ENCODE peak calls at places on chromosomes 6 and 20, in eight cellular contexts. One of them, this sample, is unnamed.

GRCh38 chr20:6492396-6493055 is 275.0 kb upstream of the BMP2 start:
- DNase-seq in OCI-LY7: no peak
- DNase-seq in endothelial cell of umbilical vein: peak
- DNase-seq in H9: peak
- DNase-seq in MM.1S: peak
- DNase-seq in IMR-90: peak
- DNase-seq in osteoblast: no peak
- DNase-seq in SK-N-SH: no peak
- DNase-seq in this sample: no peak

GRCh38 chr6:10154251-10154650 is 260.6 kb downstream of the TFAP2A start:
- DNase-seq in OCI-LY7: no peak
- DNase-seq in endothelial cell of umbilical vein: no peak
- DNase-seq in H9: no peak
- DNase-seq in MM.1S: no peak
- DNase-seq in IMR-90: no peak
- DNase-seq in osteoblast: no peak
- DNase-seq in SK-N-SH: no peak
- DNase-seq in this sample: no peak

GRCh38 chr6:33815854-33816253 is 12.1 kb upstream of the MLN start:
- DNase-seq in OCI-LY7: peak
- DNase-seq in endothelial cell of umbilical vein: peak
- DNase-seq in H9: peak
- DNase-seq in MM.1S: no peak
- DNase-seq in IMR-90: no peak
- DNase-seq in osteoblast: peak
- DNase-seq in SK-N-SH: peak
- DNase-seq in this sample: peak

GRCh38 chr6:19193624-19194023 is 643.5 kb upstream of the ID4 start:
- DNase-seq in OCI-LY7: no peak
- DNase-seq in endothelial cell of umbilical vein: no peak
- DNase-seq in H9: no peak
- DNase-seq in MM.1S: no peak
- DNase-seq in IMR-90: no peak
- DNase-seq in osteoblast: no peak
- DNase-seq in SK-N-SH: no peak
- DNase-seq in this sample: no peak

GRCh38 chr6:91487729-91488392 is 901.0 kb upstream of the MAP3K7 start:
- DNase-seq in OCI-LY7: no peak
- DNase-seq in endothelial cell of umbilical vein: no peak
- DNase-seq in H9: no peak
- DNase-seq in MM.1S: no peak
- DNase-seq in IMR-90: no peak
- DNase-seq in osteoblast: no peak
- DNase-seq in SK-N-SH: no peak
- DNase-seq in this sample: no peak

GRCh38 chr6:158213925-158214674 is 46.0 kb downstream of the GTF2H5 start:
- DNase-seq in OCI-LY7: peak
- DNase-seq in endothelial cell of umbilical vein: peak
- DNase-seq in H9: peak
- DNase-seq in MM.1S: peak
- DNase-seq in IMR-90: peak
- DNase-seq in osteoblast: peak
- DNase-seq in SK-N-SH: peak
- DNase-seq in this sample: peak

GRCh38 chr6:6785163-6785521 is 196.6 kb downstream of the LY86 start:
- DNase-seq in OCI-LY7: no peak
- DNase-seq in endothelial cell of umbilical vein: no peak
- DNase-seq in H9: no peak
- DNase-seq in MM.1S: no peak
- DNase-seq in IMR-90: no peak
- DNase-seq in osteoblast: no peak
- DNase-seq in SK-N-SH: no peak
- DNase-seq in this sample: no peak

GRCh38 chr6:56387621-56388413 is 140.4 kb upstream of the COL21A1 start:
- DNase-seq in OCI-LY7: no peak
- DNase-seq in endothelial cell of umbilical vein: no peak
- DNase-seq in H9: no peak
- DNase-seq in MM.1S: no peak
- DNase-seq in IMR-90: no peak
- DNase-seq in osteoblast: no peak
- DNase-seq in SK-N-SH: no peak
- DNase-seq in this sample: no peak

GRCh38 chr6:137832110-137832509 is 34.9 kb upstream of the TNFAIP3 start:
- DNase-seq in OCI-LY7: no peak
- DNase-seq in endothelial cell of umbilical vein: no peak
- DNase-seq in H9: no peak
- DNase-seq in MM.1S: no peak
- DNase-seq in IMR-90: peak
- DNase-seq in osteoblast: peak
- DNase-seq in SK-N-SH: no peak
- DNase-seq in this sample: no peak

GRCh38 chr6:168916576-168917207 is 337.0 kb downstream of the THBS2 start:
- DNase-seq in OCI-LY7: no peak
- DNase-seq in endothelial cell of umbilical vein: no peak
- DNase-seq in H9: no peak
- DNase-seq in MM.1S: no peak
- DNase-seq in IMR-90: no peak
- DNase-seq in osteoblast: peak
- DNase-seq in SK-N-SH: no peak
- DNase-seq in this sample: no peak

GRCh38 chr6:43476744-43477143 is 626 bp upstream of the TJAP1 start:
- DNase-seq in OCI-LY7: peak
- DNase-seq in endothelial cell of umbilical vein: no peak
- DNase-seq in H9: no peak
- DNase-seq in MM.1S: peak
- DNase-seq in IMR-90: no peak
- DNase-seq in osteoblast: no peak
- DNase-seq in SK-N-SH: no peak
- DNase-seq in this sample: no peak

GRCh38 chr6:46757206-46757564 is 10.5 kb downstream of the ANKRD66 start:
- DNase-seq in OCI-LY7: no peak
- DNase-seq in endothelial cell of umbilical vein: no peak
- DNase-seq in H9: no peak
- DNase-seq in MM.1S: no peak
- DNase-seq in IMR-90: no peak
- DNase-seq in osteoblast: no peak
- DNase-seq in SK-N-SH: no peak
- DNase-seq in this sample: no peak

GRCh38 chr20:23156170-23156841 is 70.2 kb upstream of the CD93 start:
- DNase-seq in OCI-LY7: no peak
- DNase-seq in endothelial cell of umbilical vein: peak
- DNase-seq in H9: peak
- DNase-seq in MM.1S: no peak
- DNase-seq in IMR-90: peak
- DNase-seq in osteoblast: peak
- DNase-seq in SK-N-SH: no peak
- DNase-seq in this sample: no peak

GRCh38 chr6:42932412-42932811 is 3.1 kb downstream of the CNPY3 start:
- DNase-seq in OCI-LY7: no peak
- DNase-seq in endothelial cell of umbilical vein: no peak
- DNase-seq in H9: no peak
- DNase-seq in MM.1S: no peak
- DNase-seq in IMR-90: no peak
- DNase-seq in osteoblast: peak
- DNase-seq in SK-N-SH: no peak
- DNase-seq in this sample: no peak

GRCh38 chr6:45655630-45656422 is 278.1 kb upstream of the SUPT3H start:
- DNase-seq in OCI-LY7: no peak
- DNase-seq in endothelial cell of umbilical vein: peak
- DNase-seq in H9: no peak
- DNase-seq in MM.1S: no peak
- DNase-seq in IMR-90: peak
- DNase-seq in osteoblast: peak
- DNase-seq in SK-N-SH: no peak
- DNase-seq in this sample: no peak

DNA sequence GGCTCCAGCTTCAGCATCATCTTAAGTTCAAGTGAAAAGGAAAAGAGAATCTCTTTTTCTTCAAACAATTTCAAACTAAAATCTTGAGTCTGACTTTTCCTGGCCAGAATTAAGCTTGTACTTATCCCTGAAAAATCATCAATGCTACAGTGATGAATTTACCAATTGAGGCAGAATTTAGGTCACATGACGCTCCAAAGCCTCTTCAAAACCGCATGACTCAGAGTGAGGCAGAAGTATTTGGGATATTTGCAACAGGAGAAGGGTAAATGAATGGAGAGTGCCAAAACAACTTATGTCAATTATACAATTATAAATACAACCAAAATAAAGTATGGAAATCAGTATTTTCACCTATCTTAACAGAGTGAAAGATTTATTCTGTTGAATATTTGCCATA is 515.5 kb downstream of the COL12A1 start:
- DNase-seq in OCI-LY7: no peak
- DNase-seq in endothelial cell of umbilical vein: no peak
- DNase-seq in H9: no peak
- DNase-seq in MM.1S: no peak
- DNase-seq in IMR-90: peak
- DNase-seq in osteoblast: no peak
- DNase-seq in SK-N-SH: no peak
- DNase-seq in this sample: no peak
- H2AFZ ChIP-seq in OCI-LY7: no peak
- H2AFZ ChIP-seq in endothelial cell of umbilical vein: no peak
- H2AFZ ChIP-seq in H9: no peak
- H2AFZ ChIP-seq in MM.1S: no peak
- H2AFZ ChIP-seq in IMR-90: no peak
- H2AFZ ChIP-seq in osteoblast: no peak
- H2AFZ ChIP-seq in SK-N-SH: no peak
- H2AFZ ChIP-seq in this sample: no peak

GRCh38 chr6:67003844-67004243 is 1296.8 kb upstream of the EYS start:
- DNase-seq in OCI-LY7: no peak
- DNase-seq in endothelial cell of umbilical vein: no peak
- DNase-seq in H9: no peak
- DNase-seq in MM.1S: no peak
- DNase-seq in IMR-90: no peak
- DNase-seq in osteoblast: no peak
- DNase-seq in SK-N-SH: no peak
- DNase-seq in this sample: no peak

DNA sequence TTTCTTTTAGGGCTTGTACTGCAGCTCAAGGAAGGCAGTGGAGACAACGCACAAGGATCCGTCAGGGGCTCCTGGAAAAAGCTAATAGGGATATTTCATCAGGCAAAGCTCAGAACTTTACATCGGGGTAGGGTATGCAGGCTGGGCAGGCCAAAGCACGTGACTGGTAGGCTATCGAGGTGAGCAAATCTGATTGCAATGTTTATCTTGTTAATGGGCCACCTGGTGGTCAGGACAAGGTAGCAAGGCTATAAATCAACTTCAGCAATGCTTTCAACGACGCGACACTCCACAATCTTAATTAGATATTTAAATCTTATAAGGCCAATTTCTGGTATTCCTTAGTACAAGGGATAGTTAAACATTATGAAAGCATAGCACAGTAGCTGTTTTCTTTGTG is 1302.8 kb upstream of the EYS start:
- DNase-seq in OCI-LY7: peak
- DNase-seq in endothelial cell of umbilical vein: no peak
- DNase-seq in H9: peak
- DNase-seq in MM.1S: peak
- DNase-seq in IMR-90: no peak
- DNase-seq in osteoblast: no peak
- DNase-seq in SK-N-SH: no peak
- DNase-seq in this sample: no peak
- TF ChIP-seq CTCF in OCI-LY7: peak
- TF ChIP-seq CTCF in endothelial cell of umbilical vein: no peak
- TF ChIP-seq CTCF in H9: peak
- TF ChIP-seq CTCF in MM.1S: peak
- TF ChIP-seq CTCF in IMR-90: no peak
- TF ChIP-seq CTCF in osteoblast: no peak
- TF ChIP-seq CTCF in SK-N-SH: no peak
- TF ChIP-seq CTCF in this sample: peak

GRCh38 chr6:148698671-148699180 is 48.1 kb upstream of the UST start:
- DNase-seq in OCI-LY7: no peak
- DNase-seq in endothelial cell of umbilical vein: no peak
- DNase-seq in H9: no peak
- DNase-seq in MM.1S: no peak
- DNase-seq in IMR-90: no peak
- DNase-seq in osteoblast: no peak
- DNase-seq in SK-N-SH: no peak
- DNase-seq in this sample: no peak

GRCh38 chr6:148700047-148700712 is 46.6 kb upstream of the UST start:
- DNase-seq in OCI-LY7: no peak
- DNase-seq in endothelial cell of umbilical vein: no peak
- DNase-seq in H9: no peak
- DNase-seq in MM.1S: no peak
- DNase-seq in IMR-90: peak
- DNase-seq in osteoblast: peak
- DNase-seq in SK-N-SH: no peak
- DNase-seq in this sample: no peak

GRCh38 chr6:148700713-148701392 is 46.0 kb upstream of the UST start:
- DNase-seq in OCI-LY7: no peak
- DNase-seq in endothelial cell of umbilical vein: no peak
- DNase-seq in H9: no peak
- DNase-seq in MM.1S: peak
- DNase-seq in IMR-90: peak
- DNase-seq in osteoblast: peak
- DNase-seq in SK-N-SH: no peak
- DNase-seq in this sample: peak

GRCh38 chr6:148701393-148701774 is 45.4 kb upstream of the UST start:
- DNase-seq in OCI-LY7: no peak
- DNase-seq in endothelial cell of umbilical vein: no peak
- DNase-seq in H9: no peak
- DNase-seq in MM.1S: no peak
- DNase-seq in IMR-90: no peak
- DNase-seq in osteoblast: no peak
- DNase-seq in SK-N-SH: no peak
- DNase-seq in this sample: no peak

GRCh38 chr6:148697895-148698440 is 48.9 kb upstream of the UST start:
- DNase-seq in OCI-LY7: no peak
- DNase-seq in endothelial cell of umbilical vein: no peak
- DNase-seq in H9: no peak
- DNase-seq in MM.1S: no peak
- DNase-seq in IMR-90: no peak
- DNase-seq in osteoblast: no peak
- DNase-seq in SK-N-SH: no peak
- DNase-seq in this sample: no peak
- H2AFZ ChIP-seq in OCI-LY7: no peak
- H2AFZ ChIP-seq in endothelial cell of umbilical vein: no peak
- H2AFZ ChIP-seq in H9: no peak
- H2AFZ ChIP-seq in MM.1S: no peak
- H2AFZ ChIP-seq in IMR-90: no peak
- H2AFZ ChIP-seq in osteoblast: no peak
- H2AFZ ChIP-seq in SK-N-SH: no peak
- H2AFZ ChIP-seq in this sample: no peak

DNA sequence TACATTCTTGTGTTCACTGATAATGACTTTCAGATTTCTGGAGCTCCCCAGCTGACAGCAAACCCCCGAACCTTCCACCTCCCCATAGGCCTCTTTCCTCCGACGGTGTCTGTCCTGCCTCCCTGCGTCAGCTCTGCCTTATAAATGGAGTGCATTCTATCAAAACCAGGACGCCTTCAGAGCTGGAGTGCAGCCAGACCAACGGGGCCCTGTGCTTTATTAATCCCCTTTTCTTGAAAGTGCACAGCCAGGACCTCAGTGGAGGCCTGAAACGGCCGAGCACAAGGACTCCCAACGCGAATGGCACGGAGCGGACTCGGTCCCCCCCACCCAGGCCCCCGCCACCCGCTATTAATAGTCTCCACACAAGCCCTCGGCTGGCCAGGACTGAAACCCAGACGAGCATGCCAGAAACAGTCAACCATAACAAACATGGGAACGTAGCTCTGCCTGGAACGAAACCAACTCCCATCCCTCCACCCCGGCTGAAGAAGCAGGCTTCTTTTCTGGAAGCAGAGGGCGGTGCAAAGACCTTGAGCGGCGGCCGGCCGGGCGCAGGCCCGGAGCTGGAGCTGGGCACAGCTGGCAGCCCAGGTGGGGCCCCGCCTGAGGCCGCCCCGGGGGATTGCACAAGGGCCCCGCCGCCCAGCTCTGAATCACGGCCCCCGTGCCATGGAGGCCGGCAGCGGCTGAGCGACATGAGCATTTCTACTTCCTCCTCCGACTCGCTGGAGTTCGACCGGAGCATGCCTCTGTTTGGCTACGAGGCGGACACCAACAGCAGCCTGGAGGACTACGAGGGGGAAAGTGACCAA is 42.3 kb upstream of the NAA20 start:
- DNase-seq in OCI-LY7: no peak
- DNase-seq in endothelial cell of umbilical vein: peak
- DNase-seq in H9: no peak
- DNase-seq in MM.1S: no peak
- DNase-seq in IMR-90: peak
- DNase-seq in osteoblast: peak
- DNase-seq in SK-N-SH: peak
- DNase-seq in this sample: no peak
- TF ChIP-seq CTCF in OCI-LY7: no peak
- TF ChIP-seq CTCF in endothelial cell of umbilical vein: no peak
- TF ChIP-seq CTCF in H9: no peak
- TF ChIP-seq CTCF in MM.1S: no peak
- TF ChIP-seq CTCF in IMR-90: no peak
- TF ChIP-seq CTCF in osteoblast: no peak
- TF ChIP-seq CTCF in SK-N-SH: no peak
- TF ChIP-seq CTCF in this sample: no peak